ENCODE peak calls at places on chromosomes 13 and 19, in ten cellular contexts. One of them, this sample, is unnamed.
A peak's percentile ranks its signal among the peaks of the same experiment; 100 is the strongest.

GRCh38 chr19:27896091-27896490 is 1316.9 kb downstream of the UQCRFS1 start:
- DNase-seq in uterus: no peak
- DNase-seq in tibial artery: no peak
- DNase-seq in ascending aorta: no peak
- DNase-seq in CD4-positive, alpha-beta memory T cell: no peak
- DNase-seq in endothelial cell of umbilical vein: no peak
- DNase-seq in GM23338: no peak
- DNase-seq in CD8-positive, alpha-beta memory T cell: no peak
- DNase-seq in endodermal cell: no peak
- DNase-seq in upper lobe of right lung: no peak
- DNase-seq in this sample: no peak

GRCh38 chr13:85728831-85729230 is 70.4 kb downstream of the SLITRK6 start:
- DNase-seq in uterus: no peak
- DNase-seq in tibial artery: no peak
- DNase-seq in ascending aorta: no peak
- DNase-seq in CD4-positive, alpha-beta memory T cell: no peak
- DNase-seq in endothelial cell of umbilical vein: no peak
- DNase-seq in GM23338: no peak
- DNase-seq in CD8-positive, alpha-beta memory T cell: no peak
- DNase-seq in endodermal cell: no peak
- DNase-seq in upper lobe of right lung: no peak
- DNase-seq in this sample: no peak

GRCh38 chr13:95099541-95099940 is 201.7 kb downstream of the ABCC4 start:
- DNase-seq in uterus: no peak
- DNase-seq in tibial artery: no peak
- DNase-seq in ascending aorta: no peak
- DNase-seq in CD4-positive, alpha-beta memory T cell: no peak
- DNase-seq in endothelial cell of umbilical vein: peak; percentile 72
- DNase-seq in GM23338: no peak
- DNase-seq in CD8-positive, alpha-beta memory T cell: no peak
- DNase-seq in endodermal cell: no peak
- DNase-seq in upper lobe of right lung: no peak
- DNase-seq in this sample: no peak

GRCh38 chr19:1093811-1094553 is 1.2 kb downstream of the POLR2E start:
- DNase-seq in uterus: no peak
- DNase-seq in tibial artery: no peak
- DNase-seq in ascending aorta: no peak
- DNase-seq in CD4-positive, alpha-beta memory T cell: no peak
- DNase-seq in endothelial cell of umbilical vein: no peak
- DNase-seq in GM23338: no peak
- DNase-seq in CD8-positive, alpha-beta memory T cell: no peak
- DNase-seq in endodermal cell: no peak
- DNase-seq in upper lobe of right lung: peak; percentile 66
- DNase-seq in this sample: no peak

GRCh38 chr19:48982280-48982679 is 10.8 kb downstream of the GYS1 start:
- DNase-seq in uterus: no peak
- DNase-seq in tibial artery: no peak
- DNase-seq in ascending aorta: no peak
- DNase-seq in CD4-positive, alpha-beta memory T cell: no peak
- DNase-seq in endothelial cell of umbilical vein: no peak
- DNase-seq in GM23338: peak; percentile 78
- DNase-seq in CD8-positive, alpha-beta memory T cell: no peak
- DNase-seq in endodermal cell: peak; percentile 63
- DNase-seq in upper lobe of right lung: no peak
- DNase-seq in this sample: no peak

GRCh38 chr13:95301947-95302386 is 716 bp upstream of the ABCC4 start:
- DNase-seq in uterus: no peak
- DNase-seq in tibial artery: no peak
- DNase-seq in ascending aorta: no peak
- DNase-seq in CD4-positive, alpha-beta memory T cell: no peak
- DNase-seq in endothelial cell of umbilical vein: no peak
- DNase-seq in GM23338: peak; percentile 75
- DNase-seq in CD8-positive, alpha-beta memory T cell: no peak
- DNase-seq in endodermal cell: no peak
- DNase-seq in upper lobe of right lung: no peak
- DNase-seq in this sample: peak; percentile 28

GRCh38 chr19:31470229-31470939 is 121.1 kb upstream of the TSHZ3 start:
- DNase-seq in uterus: no peak
- DNase-seq in tibial artery: no peak
- DNase-seq in ascending aorta: no peak
- DNase-seq in CD4-positive, alpha-beta memory T cell: no peak
- DNase-seq in endothelial cell of umbilical vein: no peak
- DNase-seq in GM23338: no peak
- DNase-seq in CD8-positive, alpha-beta memory T cell: no peak
- DNase-seq in endodermal cell: no peak
- DNase-seq in upper lobe of right lung: no peak
- DNase-seq in this sample: no peak

GRCh38 chr13:28100149-28101121 is at the start of gene FLT3:
- DNase-seq in uterus: no peak
- DNase-seq in tibial artery: no peak
- DNase-seq in ascending aorta: no peak
- DNase-seq in CD4-positive, alpha-beta memory T cell: no peak
- DNase-seq in endothelial cell of umbilical vein: peak; percentile 10
- DNase-seq in GM23338: peak; percentile 84
- DNase-seq in CD8-positive, alpha-beta memory T cell: peak; percentile 2
- DNase-seq in endodermal cell: peak; percentile 86
- DNase-seq in upper lobe of right lung: peak; percentile 70
- DNase-seq in this sample: peak; percentile 7

GRCh38 chr19:3423183-3423829 is 56.9 kb downstream of the NFIC start:
- DNase-seq in uterus: no peak
- DNase-seq in tibial artery: no peak
- DNase-seq in ascending aorta: no peak
- DNase-seq in CD4-positive, alpha-beta memory T cell: no peak
- DNase-seq in endothelial cell of umbilical vein: peak; percentile 45
- DNase-seq in GM23338: no peak
- DNase-seq in CD8-positive, alpha-beta memory T cell: no peak
- DNase-seq in endodermal cell: no peak
- DNase-seq in upper lobe of right lung: no peak
- DNase-seq in this sample: no peak

GRCh38 chr13:70729369-70729768 is 621.1 kb upstream of the KLHL1 start:
- DNase-seq in uterus: no peak
- DNase-seq in tibial artery: no peak
- DNase-seq in ascending aorta: no peak
- DNase-seq in CD4-positive, alpha-beta memory T cell: no peak
- DNase-seq in endothelial cell of umbilical vein: no peak
- DNase-seq in GM23338: no peak
- DNase-seq in CD8-positive, alpha-beta memory T cell: no peak
- DNase-seq in endodermal cell: no peak
- DNase-seq in upper lobe of right lung: no peak
- DNase-seq in this sample: no peak

GRCh38 chr19:18987456-18987855 is 45.9 kb downstream of the SUGP2 start:
- DNase-seq in uterus: no peak
- DNase-seq in tibial artery: no peak
- DNase-seq in ascending aorta: no peak
- DNase-seq in CD4-positive, alpha-beta memory T cell: no peak
- DNase-seq in endothelial cell of umbilical vein: no peak
- DNase-seq in GM23338: no peak
- DNase-seq in CD8-positive, alpha-beta memory T cell: no peak
- DNase-seq in endodermal cell: no peak
- DNase-seq in upper lobe of right lung: no peak
- DNase-seq in this sample: no peak

GRCh38 chr13:48097793-48098192 is 2.9 kb upstream of the MED4 start:
- DNase-seq in uterus: no peak
- DNase-seq in tibial artery: no peak
- DNase-seq in ascending aorta: no peak
- DNase-seq in CD4-positive, alpha-beta memory T cell: no peak
- DNase-seq in endothelial cell of umbilical vein: no peak
- DNase-seq in GM23338: no peak
- DNase-seq in CD8-positive, alpha-beta memory T cell: no peak
- DNase-seq in endodermal cell: no peak
- DNase-seq in upper lobe of right lung: no peak
- DNase-seq in this sample: no peak

GRCh38 chr19:4352701-4353121 is 9.3 kb downstream of the MPND start:
- DNase-seq in uterus: peak; percentile 57
- DNase-seq in tibial artery: peak; percentile 61
- DNase-seq in ascending aorta: no peak
- DNase-seq in CD4-positive, alpha-beta memory T cell: peak; percentile 61
- DNase-seq in endothelial cell of umbilical vein: peak; percentile 66
- DNase-seq in GM23338: peak; percentile 87
- DNase-seq in CD8-positive, alpha-beta memory T cell: peak; percentile 50
- DNase-seq in endodermal cell: peak; percentile 91
- DNase-seq in upper lobe of right lung: no peak
- DNase-seq in this sample: peak; percentile 49

GRCh38 chr13:57635541-57635940 is 4.0 kb downstream of the PCDH17 start:
- DNase-seq in uterus: no peak
- DNase-seq in tibial artery: no peak
- DNase-seq in ascending aorta: no peak
- DNase-seq in CD4-positive, alpha-beta memory T cell: no peak
- DNase-seq in endothelial cell of umbilical vein: no peak
- DNase-seq in GM23338: no peak
- DNase-seq in CD8-positive, alpha-beta memory T cell: no peak
- DNase-seq in endodermal cell: no peak
- DNase-seq in upper lobe of right lung: no peak
- DNase-seq in this sample: no peak
- H3K4me3 ChIP-seq in uterus: no peak overlapping the region
- H3K4me3 ChIP-seq in tibial artery: peak overlapping the region; percentile 57
- H3K4me3 ChIP-seq in ascending aorta: no peak overlapping the region
- H3K4me3 ChIP-seq in CD4-positive, alpha-beta memory T cell: no peak overlapping the region
- H3K4me3 ChIP-seq in endothelial cell of umbilical vein: peak overlapping the region; percentile 43
- H3K4me3 ChIP-seq in GM23338: no peak overlapping the region
- H3K4me3 ChIP-seq in CD8-positive, alpha-beta memory T cell: no peak overlapping the region
- H3K4me3 ChIP-seq in endodermal cell: no peak overlapping the region
- H3K4me3 ChIP-seq in upper lobe of right lung: peak overlapping the region; percentile 59
- H3K4me3 ChIP-seq in this sample: no peak overlapping the region

GRCh38 chr13:110249326-110249725 is 57.6 kb downstream of the COL4A1 start:
- DNase-seq in uterus: no peak
- DNase-seq in tibial artery: peak; percentile 78
- DNase-seq in ascending aorta: no peak
- DNase-seq in CD4-positive, alpha-beta memory T cell: no peak
- DNase-seq in endothelial cell of umbilical vein: no peak
- DNase-seq in GM23338: no peak
- DNase-seq in CD8-positive, alpha-beta memory T cell: no peak
- DNase-seq in endodermal cell: no peak
- DNase-seq in upper lobe of right lung: no peak
- DNase-seq in this sample: no peak

GRCh38 chr13:110248449-110249143 is 58.4 kb downstream of the COL4A1 start:
- DNase-seq in uterus: no peak
- DNase-seq in tibial artery: no peak
- DNase-seq in ascending aorta: no peak
- DNase-seq in CD4-positive, alpha-beta memory T cell: no peak
- DNase-seq in endothelial cell of umbilical vein: no peak
- DNase-seq in GM23338: no peak
- DNase-seq in CD8-positive, alpha-beta memory T cell: no peak
- DNase-seq in endodermal cell: no peak
- DNase-seq in upper lobe of right lung: no peak
- DNase-seq in this sample: no peak

GRCh38 chr13:110251227-110251791 is 55.6 kb downstream of the COL4A1 start:
- DNase-seq in uterus: no peak
- DNase-seq in tibial artery: peak; percentile 72
- DNase-seq in ascending aorta: no peak
- DNase-seq in CD4-positive, alpha-beta memory T cell: no peak
- DNase-seq in endothelial cell of umbilical vein: no peak
- DNase-seq in GM23338: no peak
- DNase-seq in CD8-positive, alpha-beta memory T cell: no peak
- DNase-seq in endodermal cell: no peak
- DNase-seq in upper lobe of right lung: no peak
- DNase-seq in this sample: no peak

GRCh38 chr13:110254151-110254679 is 52.7 kb downstream of the COL4A1 start:
- DNase-seq in uterus: no peak
- DNase-seq in tibial artery: no peak
- DNase-seq in ascending aorta: no peak
- DNase-seq in CD4-positive, alpha-beta memory T cell: no peak
- DNase-seq in endothelial cell of umbilical vein: no peak
- DNase-seq in GM23338: no peak
- DNase-seq in CD8-positive, alpha-beta memory T cell: no peak
- DNase-seq in endodermal cell: no peak
- DNase-seq in upper lobe of right lung: no peak
- DNase-seq in this sample: no peak

GRCh38 chr13:110250258-110250891 is 56.6 kb downstream of the COL4A1 start:
- DNase-seq in uterus: peak; percentile 71
- DNase-seq in tibial artery: peak; percentile 96
- DNase-seq in ascending aorta: no peak
- DNase-seq in CD4-positive, alpha-beta memory T cell: no peak
- DNase-seq in endothelial cell of umbilical vein: peak; percentile 64
- DNase-seq in GM23338: no peak
- DNase-seq in CD8-positive, alpha-beta memory T cell: no peak
- DNase-seq in endodermal cell: no peak
- DNase-seq in upper lobe of right lung: no peak
- DNase-seq in this sample: no peak
- H3K4me1 ChIP-seq in uterus: peaks cover 15% of the 10 kb centered on the region
- H3K4me1 ChIP-seq in tibial artery: peaks cover 85% of the 10 kb centered on the region
- H3K4me1 ChIP-seq in ascending aorta: peaks cover 14% of the 10 kb centered on the region
- H3K4me1 ChIP-seq in CD4-positive, alpha-beta memory T cell: no peaks in the 10 kb centered on the region
- H3K4me1 ChIP-seq in endothelial cell of umbilical vein: peaks cover 38% of the 10 kb centered on the region
- H3K4me1 ChIP-seq in GM23338: peaks cover 19% of the 10 kb centered on the region
- H3K4me1 ChIP-seq in CD8-positive, alpha-beta memory T cell: no peaks in the 10 kb centered on the region
- H3K4me1 ChIP-seq in endodermal cell: peaks cover 2% of the 10 kb centered on the region
- H3K4me1 ChIP-seq in upper lobe of right lung: peaks cover 29% of the 10 kb centered on the region
- H3K4me1 ChIP-seq in this sample: no peaks in the 10 kb centered on the region

DNA sequence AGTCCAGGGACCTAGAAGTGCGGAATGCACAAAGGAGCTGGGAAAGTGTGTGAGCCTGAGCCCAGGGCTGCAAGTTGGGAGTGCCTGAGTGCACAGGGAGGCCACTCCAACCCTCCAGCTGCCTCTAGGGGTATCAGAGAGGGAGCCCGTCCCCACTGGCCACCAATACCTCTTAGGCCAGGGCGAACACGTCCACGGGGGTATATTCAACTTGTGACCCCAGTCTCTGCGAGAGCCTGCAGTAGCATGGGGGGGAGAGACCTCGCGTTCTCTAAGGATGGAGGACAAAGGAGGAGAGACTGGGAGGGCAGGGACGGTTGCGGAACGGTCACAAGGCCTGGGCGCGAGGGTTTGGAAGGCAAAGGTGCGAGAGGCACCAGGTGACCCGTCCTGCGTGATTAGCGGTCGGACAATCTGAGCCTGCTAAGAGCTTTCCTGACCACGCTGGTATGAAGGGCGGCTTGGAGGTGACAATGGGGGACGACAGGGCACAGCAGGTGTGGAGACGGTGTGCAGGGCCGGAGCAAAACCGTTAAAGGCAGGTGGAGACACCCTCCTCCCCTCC is 676 bp downstream of the CD320 start:
- DNase-seq in uterus: no peak
- DNase-seq in tibial artery: peak; percentile 66
- DNase-seq in ascending aorta: no peak
- DNase-seq in CD4-positive, alpha-beta memory T cell: peak; percentile 40
- DNase-seq in endothelial cell of umbilical vein: no peak
- DNase-seq in GM23338: peak; percentile 45
- DNase-seq in CD8-positive, alpha-beta memory T cell: no peak
- DNase-seq in endodermal cell: peak; percentile 68
- DNase-seq in upper lobe of right lung: no peak
- DNase-seq in this sample: no peak
- H3K27ac ChIP-seq in uterus: peak overlapping the region; percentile 80
- H3K27ac ChIP-seq in tibial artery: peak overlapping the region; percentile 55
- H3K27ac ChIP-seq in ascending aorta: peak overlapping the region; percentile 50
- H3K27ac ChIP-seq in CD4-positive, alpha-beta memory T cell: peak overlapping the region; percentile 74
- H3K27ac ChIP-seq in endothelial cell of umbilical vein: peak overlapping the region; percentile 69
- H3K27ac ChIP-seq in GM23338: no peak overlapping the region
- H3K27ac ChIP-seq in CD8-positive, alpha-beta memory T cell: peak overlapping the region; percentile 76
- H3K27ac ChIP-seq in endodermal cell: no peak overlapping the region
- H3K27ac ChIP-seq in upper lobe of right lung: peak overlapping the region; percentile 77
- H3K27ac ChIP-seq in this sample: no peak overlapping the region

DNA sequence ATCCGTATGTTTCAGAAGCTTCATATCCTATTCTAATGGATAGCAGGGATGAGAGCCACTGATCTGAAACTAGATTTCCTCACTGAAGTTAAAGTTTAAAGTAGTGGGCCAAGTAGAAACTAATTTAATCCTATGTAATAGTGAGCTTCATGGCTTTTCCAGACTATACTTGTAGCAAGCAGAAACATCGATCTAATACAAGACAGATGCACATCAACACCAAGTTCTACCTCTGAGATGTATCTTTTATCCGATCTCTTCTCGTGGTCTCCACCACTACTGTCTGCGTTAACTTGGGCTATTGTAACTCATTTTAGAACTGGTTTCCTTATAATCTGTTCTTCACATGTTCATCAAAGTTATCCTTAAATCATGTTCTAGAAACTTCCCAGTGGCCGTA is 3.1 kb downstream of the ERCC5 start:
- DNase-seq in uterus: no peak
- DNase-seq in tibial artery: no peak
- DNase-seq in ascending aorta: no peak
- DNase-seq in CD4-positive, alpha-beta memory T cell: no peak
- DNase-seq in endothelial cell of umbilical vein: no peak
- DNase-seq in GM23338: no peak
- DNase-seq in CD8-positive, alpha-beta memory T cell: no peak
- DNase-seq in endodermal cell: no peak
- DNase-seq in upper lobe of right lung: no peak
- DNase-seq in this sample: no peak
- H3K4me3 ChIP-seq in uterus: no peak overlapping the region
- H3K4me3 ChIP-seq in tibial artery: no peak overlapping the region
- H3K4me3 ChIP-seq in ascending aorta: no peak overlapping the region
- H3K4me3 ChIP-seq in CD4-positive, alpha-beta memory T cell: no peak overlapping the region
- H3K4me3 ChIP-seq in endothelial cell of umbilical vein: no peak overlapping the region
- H3K4me3 ChIP-seq in GM23338: no peak overlapping the region
- H3K4me3 ChIP-seq in CD8-positive, alpha-beta memory T cell: no peak overlapping the region
- H3K4me3 ChIP-seq in endodermal cell: no peak overlapping the region
- H3K4me3 ChIP-seq in upper lobe of right lung: no peak overlapping the region
- H3K4me3 ChIP-seq in this sample: no peak overlapping the region

This sample was measured in small intestine.